ENCODE peak calls at places on chromosomes 16 and 17, in six cellular contexts. F is body of pancreas, L is psoas muscle, H is GM13976, X is esophagus squamous epithelium, D is bronchial epithelial cell. Q is an unnamed sample.

GRCh38 chr16:30771726-30772125 is 9.6 kb downstream of the RNF40 start:
- DNase-seq in F (no peak), L (no peak), H (no peak), X (no peak), D (no peak), Q (no peak)

GRCh38 chr17:70317416-70317815 is 148.1 kb downstream of the KCNJ2 start:
- DNase-seq in F (no peak), L (no peak), H (no peak), X (no peak), D (no peak), Q (no peak)

GRCh38 chr17:44095647-44096496 is 25.3 kb downstream of the G6PC3 start:
- DNase-seq in F (peak; percentile 52), L (peak; percentile 68), H (peak; percentile 61), X (no peak), D (peak; percentile 81), Q (peak; percentile 84)

GRCh38 chr16:2003827-2004641 is 5.6 kb downstream of the ZNF598 start:
- DNase-seq in F (peak; percentile 97), L (peak; percentile 94), H (peak; percentile 95), X (peak; percentile 49), D (peak; percentile 69), Q (peak; percentile 97)

GRCh38 chr17:34081269-34081668 is 173.8 kb upstream of the CCL2 start:
- DNase-seq in F (no peak), L (no peak), H (peak; percentile 22), X (no peak), D (no peak), Q (peak; percentile 21)

GRCh38 chr17:82602986-82603385 is 45.3 kb downstream of the WDR45B start:
- DNase-seq in F (no peak), L (no peak), H (no peak), X (no peak), D (no peak), Q (no peak)

GRCh38 chr16:913817-914440 is 56.9 kb downstream of the LMF1 start:
- DNase-seq in F (no peak), L (no peak), H (no peak), X (no peak), D (no peak), Q (no peak)

GRCh38 chr16:87850009-87851006 is 19.0 kb downstream of the SLC7A5 start:
- DNase-seq in F (peak; percentile 70), L (peak; percentile 76), H (peak; percentile 90), X (no peak), D (no peak), Q (peak; percentile 73)

GRCh38 chr16:68564367-68564985 is 25.4 kb downstream of the ZFP90 start:
- DNase-seq in F (no peak), L (no peak), H (no peak), X (no peak), D (no peak), Q (no peak)

GRCh38 chr17:80263253-80264047 is 2.8 kb downstream of the RNF213 start:
- DNase-seq in F (peak; percentile 92), L (peak; percentile 78), H (peak; percentile 91), X (peak; percentile 81), D (peak; percentile 46), Q (no peak)

GRCh38 chr17:51056813-51057510 is 63.7 kb downstream of the SPAG9 start:
- DNase-seq in F (peak; percentile 60), L (peak; percentile 24), H (peak; percentile 41), X (no peak), D (peak; percentile 76), Q (peak; percentile 36)

GRCh38 chr17:64781394-64781793 is 119.3 kb upstream of the SMURF2 start:
- DNase-seq in F (peak; percentile 61), L (peak; percentile 64), H (peak; percentile 50), X (no peak), D (peak; percentile 29), Q (peak; percentile 81)

GRCh38 chr17:63039899-63040602 is 74.0 kb downstream of the TANC2 start:
- DNase-seq in F (no peak), L (no peak), H (no peak), X (no peak), D (peak; percentile 71), Q (no peak)

GRCh38 chr17:16343569-16343968 is 9.7 kb downstream of the CENPV start:
- DNase-seq in F (no peak), L (no peak), H (no peak), X (no peak), D (no peak), Q (no peak)

GRCh38 chr17:45668316-45668715 is 115.8 kb upstream of the CRHR1 start:
- DNase-seq in F (no peak), L (no peak), H (no peak), X (no peak), D (no peak), Q (no peak)

GRCh38 chr16:66395806-66396555 is 29.5 kb downstream of the CDH5 start:
- DNase-seq in F (no peak), L (no peak), H (no peak), X (no peak), D (no peak), Q (no peak)

GRCh38 chr16:57341441-57342303 is 16.9 kb upstream of the CCL22 start:
- DNase-seq in F (peak; percentile 26), L (no peak), H (no peak), X (no peak), D (peak; percentile 100), Q (no peak)

GRCh38 chr16:80924372-80924978 is 82.2 kb downstream of the CMC2 start:
- DNase-seq in F (peak; percentile 52), L (peak; percentile 32), H (peak; percentile 75), X (no peak), D (peak; percentile 60), Q (peak; percentile 80)

GRCh38 chr17:72193395-72194106 is 72.7 kb downstream of the SOX9 start:
- DNase-seq in F (no peak), L (peak; percentile 38), H (no peak), X (no peak), D (peak; percentile 23), Q (no peak)

GRCh38 chr16:84928679-84929420 is 82.5 kb downstream of the ZDHHC7 start:
- DNase-seq in F (peak; percentile 52), L (peak; percentile 87), H (no peak), X (no peak), D (no peak), Q (no peak)

GRCh38 chr17:8185580-8186445 is 4.2 kb downstream of the BORCS6 start:
- DNase-seq in F (peak; percentile 91), L (peak; percentile 86), H (peak; percentile 82), X (no peak), D (peak; percentile 43), Q (peak; percentile 93)

GRCh38 chr17:4230142-4230541 is 33.6 kb downstream of the ANKFY1 start:
- DNase-seq in F (peak; percentile 67), L (no peak), H (no peak), X (no peak), D (peak; percentile 77), Q (no peak)

GRCh38 chr17:3989156-3989886 is 25.1 kb upstream of the ATP2A3 start:
- DNase-seq in F (no peak), L (no peak), H (no peak), X (no peak), D (no peak), Q (no peak)

DNA sequence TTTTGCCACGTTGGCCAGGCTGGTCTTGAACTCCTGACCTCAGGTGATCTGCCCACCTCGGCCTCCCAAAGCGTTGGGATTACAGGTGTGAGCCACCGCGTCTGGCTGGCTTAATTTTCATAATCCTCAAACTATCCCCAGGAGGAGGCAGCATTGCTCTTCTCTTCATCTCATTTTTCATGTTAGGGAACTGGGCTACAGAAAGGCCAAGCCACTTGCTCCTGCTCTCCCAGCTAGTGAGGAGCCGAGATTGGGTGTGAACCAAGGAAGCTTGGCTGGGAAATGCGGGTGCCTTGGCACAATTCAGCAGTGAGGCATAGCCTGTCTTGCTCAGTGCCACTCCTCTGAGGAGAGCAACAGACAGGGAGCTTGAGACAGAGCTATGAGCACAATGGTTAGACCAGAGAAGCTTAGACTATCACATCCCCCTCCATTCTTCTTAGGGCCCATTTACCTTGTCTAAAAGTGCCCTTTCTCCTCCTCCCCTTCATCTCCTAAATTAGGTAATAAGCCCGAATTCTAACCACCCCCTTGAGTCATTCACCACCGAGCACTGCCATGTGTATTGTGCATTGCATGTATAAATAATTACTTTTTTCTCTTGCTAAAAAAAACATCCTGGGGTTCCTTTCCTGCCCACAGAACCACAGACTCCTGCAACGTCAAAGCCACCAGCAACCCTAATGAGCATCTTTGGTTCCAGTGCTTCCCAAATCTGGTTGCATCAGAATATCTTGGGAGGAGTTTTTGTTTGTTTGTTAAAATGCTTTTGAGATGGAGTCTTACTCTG is 20.0 kb upstream of the KIF19 start:
- DNase-seq in F (no peak), L (no peak), H (no peak), X (no peak), D (peak; percentile 29), Q (peak; percentile 38)
- TF ChIP-seq CTCF in F (no peak), L (no peak), H (no peak), X (no peak), D (no peak), Q (no peak)

DNA sequence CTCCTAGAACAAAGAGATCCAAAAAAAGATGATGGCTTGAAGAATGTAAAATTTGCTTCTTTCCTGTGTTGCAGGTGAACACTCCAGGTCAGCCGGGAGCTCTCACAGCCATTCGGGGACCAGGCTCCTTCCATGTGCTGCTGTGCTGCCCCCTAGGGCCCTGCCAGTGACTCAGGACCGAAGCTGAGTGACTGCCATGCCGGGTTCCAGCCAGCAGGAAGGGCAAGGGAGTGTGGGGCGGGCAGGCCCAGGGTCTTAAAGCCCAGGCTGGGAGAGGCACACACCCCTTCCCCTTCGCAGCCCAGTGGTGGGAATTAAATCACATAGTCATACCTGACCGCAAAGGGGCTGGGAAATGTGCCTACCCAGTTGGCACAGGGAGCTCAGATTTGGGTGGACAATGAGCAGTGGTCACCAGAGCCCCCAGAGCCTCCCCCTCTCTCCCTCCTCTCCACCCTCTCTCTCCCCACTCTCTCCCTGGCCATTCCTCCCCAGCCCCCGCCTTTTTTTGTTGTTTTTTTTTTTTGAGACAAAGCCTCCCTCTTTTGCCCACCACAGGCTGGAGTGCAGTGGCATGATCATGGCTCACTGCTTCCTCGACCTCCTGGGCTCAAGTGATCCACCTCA is 11.5 kb downstream of the EPOP start:
- DNase-seq in F (peak; percentile 78), L (peak; percentile 41), H (peak; percentile 83), X (no peak), D (peak; percentile 52), Q (peak; percentile 85)
- TF ChIP-seq CTCF in F (peak; percentile 79), L (peak; percentile 31), H (peak; percentile 86), X (peak; percentile 61), D (peak; percentile 87), Q (peak; percentile 49)

DNA sequence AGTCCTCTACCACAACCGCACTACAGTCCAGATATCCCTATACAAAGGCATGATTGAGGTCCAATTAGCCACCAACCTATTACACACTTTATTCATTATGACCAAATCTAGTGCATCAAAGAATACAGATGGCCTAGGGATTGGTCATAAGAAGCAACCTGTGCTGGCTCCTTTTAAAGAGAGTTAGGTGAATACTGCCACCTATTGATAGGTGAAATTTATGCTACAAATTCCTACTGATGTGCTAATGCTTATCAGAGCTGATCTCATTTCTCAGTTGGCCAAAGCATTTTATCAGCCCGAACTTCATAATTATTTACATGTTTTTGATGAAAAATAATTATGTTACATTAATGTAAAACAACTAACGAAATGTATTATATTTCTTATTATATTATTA is 166.3 kb downstream of the ANKFN1 start:
- DNase-seq in F (no peak), L (no peak), H (peak; percentile 16), X (no peak), D (peak; percentile 62), Q (no peak)
- TF ChIP-seq CTCF in F (peak; percentile 53), L (peak; percentile 69), H (peak; percentile 9), X (peak; percentile 41), D (peak; percentile 56), Q (peak; percentile 58)

DNA sequence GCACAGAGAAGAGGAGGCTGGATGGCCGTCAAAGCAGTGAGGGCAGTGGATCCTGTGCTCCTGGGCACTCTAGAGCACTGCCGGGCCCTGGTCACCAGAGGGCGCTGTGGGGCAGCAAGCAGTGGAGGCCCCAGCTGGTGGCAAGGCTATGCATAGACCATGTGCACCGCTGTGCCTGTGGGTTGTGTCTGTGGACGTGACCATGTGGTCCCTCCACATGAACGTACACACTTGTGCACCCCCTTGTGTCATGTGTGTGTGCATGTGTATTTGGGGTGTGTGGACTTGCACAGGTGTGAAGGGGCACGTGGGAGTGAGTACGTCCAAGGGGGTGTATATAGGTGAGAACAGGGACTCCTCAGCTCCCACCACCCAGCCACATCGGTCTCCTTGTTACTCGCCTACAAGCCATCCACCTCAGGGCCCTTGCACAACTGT is 4.4 kb upstream of the MAP2K3 start:
- DNase-seq in F (peak; percentile 89), L (peak; percentile 88), H (peak; percentile 90), X (peak; percentile 53), D (peak; percentile 48), Q (peak; percentile 95)
- TF ChIP-seq CTCF in F (peak; percentile 94), L (peak; percentile 97), H (peak; percentile 97), X (peak; percentile 95), D (peak; percentile 100), Q (peak; percentile 86)